ENCODE peak calls at places on chromosomes 13 and 19, in four cellular contexts. V is GM20000, F is AG09309, M is NCI-H748 treated with DMSO at 0.1 percent for 48 hours. D is an unnamed sample.

GRCh38 chr13:98289339-98289935 is 112.4 kb upstream of the RNF113B start:
- DNase-seq in M (no peak), V (no peak), F (no peak), D (no peak)

GRCh38 chr19:3586124-3586626 is 897 bp downstream of the GIPC3 start:
- DNase-seq in V (peak; percentile 83), M (no peak), F (no peak), D (peak; percentile 6)

GRCh38 chr19:53041366-53041765 is 3.2 kb upstream of the ERVV-2 start:
- DNase-seq in M (no peak), V (no peak), F (no peak), D (no peak)

GRCh38 chr19:11190501-11190900 is 6.8 kb downstream of the KANK2 start:
- DNase-seq in F (no peak), V (no peak), M (no peak), D (no peak)

GRCh38 chr19:799076-799881 is 2.0 kb downstream of the PTBP1 start:
- DNase-seq in V (peak; percentile 38), F (no peak), M (no peak), D (no peak)

GRCh38 chr19:46489445-46490272 is 6.0 kb downstream of the PNMA8B start:
- DNase-seq in V (no peak), M (no peak), F (no peak), D (no peak)

GRCh38 chr13:80340643-80341097 is 256 bp downstream of the SPRY2 start:
- DNase-seq in V (peak; percentile 40), M (peak; percentile 53), F (no peak), D (no peak)

GRCh38 chr13:72258340-72258981 is 391.5 kb upstream of the DACH1 start:
- DNase-seq in F (no peak), M (no peak), V (no peak), D (no peak)

GRCh38 chr19:37957176-37957575 is 50.2 kb downstream of the SIPA1L3 start:
- DNase-seq in V (no peak), F (no peak), M (no peak), D (no peak)

GRCh38 chr13:113742000-113742441 is 17.0 kb upstream of the TMEM255B start:
- DNase-seq in V (no peak), M (peak; percentile 34), F (no peak), D (no peak)

GRCh38 chr19:4096049-4096892 is 27.7 kb downstream of the MAP2K2 start:
- DNase-seq in F (no peak), V (no peak), M (no peak), D (no peak)

GRCh38 chr19:18833849-18834643 is 2.3 kb downstream of the UPF1 start:
- DNase-seq in F (no peak), V (peak; percentile 29), M (peak; percentile 85), D (peak; percentile 97)

GRCh38 chr19:49953376-49953775 is 7.6 kb downstream of the SIGLEC11 start:
- DNase-seq in M (no peak), V (no peak), F (no peak), D (no peak)

GRCh38 chr19:13841339-13842293 is 35.3 kb upstream of the NANOS3 start:
- DNase-seq in M (no peak), V (no peak), F (no peak), D (no peak)

GRCh38 chr19:18392417-18392816 is 5.0 kb downstream of the LRRC25 start:
- DNase-seq in M (no peak), F (no peak), V (no peak), D (no peak)

GRCh38 chr13:94764576-94765321 is 52.4 kb upstream of the SOX21 start:
- DNase-seq in F (no peak), V (no peak), M (no peak), D (no peak)

GRCh38 chr13:30125422-30126073 is 181.8 kb downstream of the KATNAL1 start:
- DNase-seq in M (no peak), F (peak; percentile 95), V (no peak), D (no peak)

GRCh38 chr19:21824679-21825078 is 11.3 kb downstream of the ZNF43 start:
- DNase-seq in M (no peak), F (no peak), V (no peak), D (no peak)

GRCh38 chr19:35596366-35596999 is 10.5 kb downstream of the PMIS2 start:
- DNase-seq in F (no peak), M (no peak), V (peak; percentile 75), D (no peak)

GRCh38 chr19:48287748-48288147 is 17.9 kb downstream of the ZNF114 start:
- DNase-seq in V (no peak), F (no peak), M (no peak), D (no peak)

GRCh38 chr13:33740134-33740538 is 77.8 kb upstream of the RFC3 start:
- DNase-seq in F (peak; percentile 80), M (no peak), V (no peak), D (no peak)

GRCh38 chr19:28419312-28419711 is 793.6 kb downstream of the UQCRFS1 start:
- DNase-seq in V (no peak), F (no peak), M (no peak), D (no peak)

D was measured in NCI-H146.